ENCODE peak calls at places on chromosome 13, in nine cellular contexts. One of them, this sample, is unnamed.
A peak's percentile ranks its signal among the peaks of the same experiment; 100 is the strongest.

GRCh38 chr13:43229506-43229905 is 206.1 kb downstream of the DNAJC15 start:
- DNase-seq in PC-9: no peak
- DNase-seq in substantia nigra: no peak
- DNase-seq in NCI-H69: no peak
- DNase-seq in A172: peak; percentile 42
- DNase-seq in upper lobe of left lung: no peak
- DNase-seq in neural crest cell: no peak
- DNase-seq in anterior cingulate cortex: no peak
- DNase-seq in NAMALWA: no peak
- DNase-seq in this sample: no peak

GRCh38 chr13:102038787-102039186 is 363.1 kb downstream of the FGF14 start:
- DNase-seq in PC-9: no peak
- DNase-seq in substantia nigra: no peak
- DNase-seq in NCI-H69: peak; percentile 55
- DNase-seq in A172: no peak
- DNase-seq in upper lobe of left lung: no peak
- DNase-seq in neural crest cell: no peak
- DNase-seq in anterior cingulate cortex: no peak
- DNase-seq in NAMALWA: no peak
- DNase-seq in this sample: no peak

GRCh38 chr13:19072543-19072942 is 109.1 kb downstream of the TUBA3C start:
- DNase-seq in PC-9: no peak
- DNase-seq in substantia nigra: no peak
- DNase-seq in NCI-H69: no peak
- DNase-seq in A172: no peak
- DNase-seq in upper lobe of left lung: no peak
- DNase-seq in neural crest cell: no peak
- DNase-seq in anterior cingulate cortex: no peak
- DNase-seq in NAMALWA: no peak
- DNase-seq in this sample: no peak

GRCh38 chr13:23754506-23754905 is 134.7 kb downstream of the MIPEP start:
- DNase-seq in PC-9: no peak
- DNase-seq in substantia nigra: no peak
- DNase-seq in NCI-H69: no peak
- DNase-seq in A172: no peak
- DNase-seq in upper lobe of left lung: no peak
- DNase-seq in neural crest cell: no peak
- DNase-seq in anterior cingulate cortex: no peak
- DNase-seq in NAMALWA: no peak
- DNase-seq in this sample: no peak

GRCh38 chr13:107554355-107554905 is 660.9 kb downstream of the LIG4 start:
- DNase-seq in PC-9: no peak
- DNase-seq in substantia nigra: no peak
- DNase-seq in NCI-H69: peak; percentile 86
- DNase-seq in A172: no peak
- DNase-seq in upper lobe of left lung: no peak
- DNase-seq in neural crest cell: no peak
- DNase-seq in anterior cingulate cortex: no peak
- DNase-seq in NAMALWA: no peak
- DNase-seq in this sample: no peak

GRCh38 chr13:92745233-92745632 is 481.4 kb upstream of the GPC6 start:
- DNase-seq in PC-9: no peak
- DNase-seq in substantia nigra: no peak
- DNase-seq in NCI-H69: peak; percentile 87
- DNase-seq in A172: peak; percentile 26
- DNase-seq in upper lobe of left lung: no peak
- DNase-seq in neural crest cell: no peak
- DNase-seq in anterior cingulate cortex: no peak
- DNase-seq in NAMALWA: no peak
- DNase-seq in this sample: no peak

GRCh38 chr13:102273111-102273510 is 128.7 kb downstream of the FGF14 start:
- DNase-seq in PC-9: no peak
- DNase-seq in substantia nigra: no peak
- DNase-seq in NCI-H69: peak; percentile 81
- DNase-seq in A172: no peak
- DNase-seq in upper lobe of left lung: no peak
- DNase-seq in neural crest cell: no peak
- DNase-seq in anterior cingulate cortex: no peak
- DNase-seq in NAMALWA: no peak
- DNase-seq in this sample: no peak

GRCh38 chr13:62360609-62361008 is 945.0 kb upstream of the PCDH20 start:
- DNase-seq in PC-9: no peak
- DNase-seq in substantia nigra: no peak
- DNase-seq in NCI-H69: peak; percentile 94
- DNase-seq in A172: no peak
- DNase-seq in upper lobe of left lung: no peak
- DNase-seq in neural crest cell: no peak
- DNase-seq in anterior cingulate cortex: no peak
- DNase-seq in NAMALWA: no peak
- DNase-seq in this sample: no peak

GRCh38 chr13:113337556-113337955 is 26.4 kb downstream of the GRTP1 start:
- DNase-seq in PC-9: no peak
- DNase-seq in substantia nigra: no peak
- DNase-seq in NCI-H69: no peak
- DNase-seq in A172: no peak
- DNase-seq in upper lobe of left lung: no peak
- DNase-seq in neural crest cell: no peak
- DNase-seq in anterior cingulate cortex: no peak
- DNase-seq in NAMALWA: no peak
- DNase-seq in this sample: no peak

GRCh38 chr13:110136660-110137585 is 170.0 kb downstream of the COL4A1 start:
- DNase-seq in PC-9: no peak
- DNase-seq in substantia nigra: no peak
- DNase-seq in NCI-H69: no peak
- DNase-seq in A172: no peak
- DNase-seq in upper lobe of left lung: no peak
- DNase-seq in neural crest cell: no peak
- DNase-seq in anterior cingulate cortex: no peak
- DNase-seq in NAMALWA: no peak
- DNase-seq in this sample: no peak

GRCh38 chr13:19794552-19795143 is 11.9 kb upstream of the PSPC1 start:
- DNase-seq in PC-9: peak; percentile 71
- DNase-seq in substantia nigra: no peak
- DNase-seq in NCI-H69: no peak
- DNase-seq in A172: no peak
- DNase-seq in upper lobe of left lung: peak; percentile 49
- DNase-seq in neural crest cell: no peak
- DNase-seq in anterior cingulate cortex: no peak
- DNase-seq in NAMALWA: no peak
- DNase-seq in this sample: no peak

This sample was measured in CD4-positive, CD25-positive, alpha-beta regulatory T cell.